ENCODE peak calls at places on chromosomes 3 and 15, in eight cellular contexts. E is IMR-90, N is AG08396, U is nephron progenitor cell, A is NCI-H1694 treated with DMSO at 0.1 percent for 48 hours, T is GM04504, S is sigmoid colon, F is midbrain. H is an unnamed sample.

GRCh38 chr3:79162653-79163052 is 605.1 kb downstream of the ROBO1 start:
- DNase-seq in E (peak; percentile 47), N (no peak), U (no peak), A (no peak), T (no peak), S (no peak), F (no peak), H (no peak)

GRCh38 chr3:152175576-152175883 is 93.2 kb upstream of the MBNL1 start:
- DNase-seq in E (peak; percentile 95), N (peak; percentile 24), U (no peak), A (no peak), T (no peak), S (no peak), F (no peak), H (no peak)

GRCh38 chr3:134373278-134373941 is 837 bp downstream of the AMOTL2 start:
- DNase-seq in E (peak; percentile 89), N (peak; percentile 87), U (peak; percentile 81), A (no peak), T (peak; percentile 76), S (peak; percentile 95), F (peak; percentile 82), H (peak; percentile 75)

GRCh38 chr3:69322110-69322509 is 63.8 kb downstream of the FRMD4B start:
- DNase-seq in E (no peak), N (no peak), U (no peak), A (no peak), T (no peak), S (no peak), F (peak; percentile 81), H (no peak)

GRCh38 chr3:58707390-58707930 is 40.9 kb upstream of the FAM3D start:
- DNase-seq in E (no peak), N (no peak), U (no peak), A (no peak), T (no peak), S (no peak), F (no peak), H (no peak)

GRCh38 chr15:32994810-32995424 is 199.6 kb downstream of the FMN1 start:
- DNase-seq in E (peak; percentile 74), N (no peak), U (no peak), A (no peak), T (no peak), S (no peak), F (peak; percentile 33), H (peak; percentile 41)

GRCh38 chr3:38586546-38587520 is 62.7 kb downstream of the SCN5A start:
- DNase-seq in E (no peak), N (no peak), U (no peak), A (no peak), T (no peak), S (no peak), F (no peak), H (no peak)

GRCh38 chr3:159892171-159892791 is 96.4 kb upstream of the IL12A start:
- DNase-seq in E (no peak), N (no peak), U (no peak), A (no peak), T (no peak), S (no peak), F (no peak), H (no peak)

GRCh38 chr15:89299896-89300295 is 34.7 kb downstream of the POLG start:
- DNase-seq in E (peak; percentile 64), N (no peak), U (no peak), A (no peak), T (peak; percentile 12), S (no peak), F (peak; percentile 16), H (peak; percentile 13)

GRCh38 chr3:155704041-155704440 is 40.8 kb downstream of the PLCH1 start:
- DNase-seq in E (no peak), N (no peak), U (no peak), A (no peak), T (no peak), S (no peak), F (no peak), H (no peak)

H was measured in ACHN.